ENCODE peak calls at places on chromosomes 13 and 19, in eight cellular contexts. A, T, I, F, Q, H, W and V are unnamed samples.

GRCh38 chr13:109273326-109273751 is 513.0 kb downstream of the IRS2 start:
- DNase-seq in A (peak), T (no peak), I (no peak), F (no peak), Q (no peak), H (no peak), W (no peak), V (peak)

GRCh38 chr13:32262165-32262564 is 53.0 kb downstream of the ZAR1L start:
- DNase-seq in A (no peak), T (no peak), I (no peak), F (no peak), Q (no peak), H (no peak), W (no peak), V (peak)

GRCh38 chr19:40550951-40551350 is 25.7 kb upstream of the SHKBP1 start:
- DNase-seq in A (no peak), T (no peak), I (no peak), F (no peak), Q (no peak), H (no peak), W (no peak), V (no peak)

GRCh38 chr19:2083174-2083854 is 12.8 kb downstream of the MOB3A start:
- DNase-seq in A (no peak), T (no peak), I (peak), F (no peak), Q (peak), H (no peak), W (no peak), V (no peak)

GRCh38 chr19:5075603-5076002 is 106.7 kb downstream of the KDM4B start:
- DNase-seq in A (no peak), T (no peak), I (no peak), F (no peak), Q (no peak), H (no peak), W (no peak), V (no peak)

GRCh38 chr13:27472441-27472840 is 22.1 kb upstream of the MTIF3 start:
- DNase-seq in A (no peak), T (no peak), I (no peak), F (no peak), Q (no peak), H (no peak), W (no peak), V (no peak)

GRCh38 chr19:13068064-13068807 is 34.4 kb downstream of the LYL1 start:
- DNase-seq in A (no peak), T (no peak), I (no peak), F (no peak), Q (no peak), H (no peak), W (no peak), V (no peak)

GRCh38 chr19:10690351-10690781 is 10.9 kb upstream of the QTRT1 start:
- DNase-seq in A (peak), T (no peak), I (no peak), F (no peak), Q (no peak), H (no peak), W (no peak), V (peak)

GRCh38 chr13:113350065-113350937 is 13.6 kb downstream of the GRTP1 start:
- DNase-seq in A (no peak), T (no peak), I (no peak), F (no peak), Q (no peak), H (no peak), W (no peak), V (no peak)
- TF ChIP-seq CTCF in A (no peak), T (no peak), I (no peak), F (no peak), Q (no peak), H (no peak), W (no peak), V (no peak)

GRCh38 chr19:33311326-33311682 is 9.0 kb upstream of the CEBPA start:
- DNase-seq in A (no peak), T (no peak), I (no peak), F (no peak), Q (peak), H (peak), W (peak), V (no peak)
- TF ChIP-seq CTCF in A (peak), T (no peak), I (no peak), F (peak), Q (peak), H (peak), W (peak), V (peak)

DNA sequence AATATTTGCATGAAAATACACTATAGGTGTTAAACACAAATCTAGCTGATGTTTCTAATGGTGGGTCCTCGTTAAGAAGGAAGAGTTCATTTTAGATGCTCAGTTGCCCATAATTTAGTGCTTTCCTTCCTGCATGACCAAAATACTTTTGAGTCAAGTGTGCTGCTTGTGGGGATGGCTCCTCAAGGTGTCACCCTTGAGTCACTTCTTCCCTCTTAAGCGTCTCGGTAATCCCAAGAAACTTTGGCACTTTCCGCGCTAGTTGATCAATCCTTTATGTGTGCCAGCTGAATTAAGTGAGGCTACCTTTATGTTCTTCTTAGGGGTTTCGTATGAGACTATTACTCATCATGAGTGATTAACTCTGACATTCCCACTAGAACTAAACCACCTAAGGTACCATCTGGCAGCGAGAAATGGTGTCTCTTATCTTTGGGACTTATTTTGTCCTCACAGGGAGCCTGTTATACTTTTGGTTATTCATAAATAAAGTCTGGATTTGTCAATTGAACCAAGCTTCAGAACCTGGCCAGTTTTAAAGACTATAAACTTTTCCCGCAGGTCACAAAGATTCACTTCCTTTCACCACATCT is 106.8 kb downstream of the NHLRC3 start:
- DNase-seq in A (peak), T (peak), I (peak), F (peak), Q (peak), H (no peak), W (peak), V (peak)
- TF ChIP-seq CTCF in A (peak), T (peak), I (peak), F (peak), Q (peak), H (peak), W (peak), V (peak)

DNA sequence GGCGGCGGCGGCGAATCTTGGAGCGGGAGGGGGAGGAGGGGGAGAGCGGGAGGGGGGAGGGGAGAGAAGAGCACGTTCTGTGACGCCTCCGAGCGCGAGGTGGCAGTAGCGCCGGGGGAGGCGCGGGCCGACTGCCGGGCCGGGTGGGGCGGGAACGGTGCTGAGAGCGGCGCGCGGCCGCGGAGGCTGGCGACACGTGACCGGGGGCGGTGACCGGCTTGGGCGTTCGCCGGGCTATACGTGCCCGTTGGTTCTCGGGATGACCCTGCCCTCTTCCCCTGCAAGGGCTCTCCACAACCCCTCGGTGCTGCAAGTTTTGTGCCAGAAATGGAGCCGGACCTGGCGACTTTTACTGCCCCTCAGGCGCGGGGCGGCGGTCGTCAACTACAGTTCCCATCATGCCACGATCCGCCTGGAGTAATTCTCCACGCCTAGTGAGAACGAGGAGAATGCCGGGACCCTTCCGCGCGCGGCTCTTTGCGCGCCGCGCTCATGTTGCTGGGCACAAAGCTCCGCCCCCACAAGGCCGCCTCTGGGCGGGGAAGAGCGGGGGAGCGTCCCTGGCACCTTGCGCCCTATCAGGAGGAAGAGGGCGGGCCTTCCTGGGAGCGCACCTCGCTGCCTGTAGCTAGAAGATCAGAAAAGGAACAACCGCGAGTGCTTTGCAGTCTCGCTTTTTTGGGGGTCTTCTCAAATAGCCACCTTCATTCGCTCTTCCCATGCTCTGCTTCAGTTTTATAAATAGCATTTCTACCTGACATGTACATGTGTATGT is at the start of gene KPNA3:
- DNase-seq in A (peak), T (peak), I (peak), F (peak), Q (peak), H (peak), W (peak), V (peak)
- TF ChIP-seq CTCF in A (no peak), T (no peak), I (peak), F (peak), Q (peak), H (no peak), W (no peak), V (no peak)